ENCODE peak calls at places on chromosomes 12 and 14, in five cellular contexts. L is NCI-H1436; F is activated T-helper 1 cell treated with Interleukin-2 at 50 U/mL for 16 hours; J is mesothelial cell of epicardium; N is stimulated activated CD8-positive, alpha-beta memory T cell treated with anti-CD3 and anti-CD28 coated beads, Interleukin-12 subunit alpha, Interleukin-12 subunit beta, amount 100 ng/mL, for 4 hours. K is an unnamed sample.

GRCh38 chr14:100030441-100031153 is 34.6 kb upstream of the EVL start:
- DNase-seq in L (no peak), F (no peak), J (no peak), N (no peak), K (no peak)

GRCh38 chr12:130649101-130649571 is 67.0 kb downstream of the RIMBP2 start:
- DNase-seq in L (no peak), F (no peak), J (no peak), N (no peak), K (no peak)

GRCh38 chr12:108080363-108080762 is 48.7 kb upstream of the WSCD2 start:
- DNase-seq in L (no peak), F (no peak), J (no peak), N (no peak), K (no peak)

GRCh38 chr12:65781681-65782269 is 42.5 kb upstream of the HMGA2 start:
- DNase-seq in L (no peak), F (no peak), J (no peak), N (no peak), K (no peak)

GRCh38 chr12:54292083-54292930 is 8.5 kb downstream of the NFE2 start:
- DNase-seq in L (no peak), F (no peak), J (no peak), N (no peak), K (no peak)

GRCh38 chr12:114729731-114730130 is 45.8 kb upstream of the TBX3 start:
- DNase-seq in L (no peak), F (no peak), J (no peak), N (no peak), K (no peak)

GRCh38 chr14:63375772-63376171 is 57.0 kb upstream of the GPHB5 start:
- DNase-seq in L (no peak), F (no peak), J (no peak), N (no peak), K (no peak)

GRCh38 chr12:54159140-54159539 is 29.6 kb downstream of the SMUG1 start:
- DNase-seq in L (peak), F (no peak), J (peak), N (no peak), K (peak)

GRCh38 chr14:61420326-61420725 is 98.9 kb downstream of the PRKCH start:
- DNase-seq in L (no peak), F (peak), J (no peak), N (peak), K (no peak)

GRCh38 chr12:132285991-132286681 is 43.3 kb downstream of the GALNT9 start:
- DNase-seq in L (no peak), F (no peak), J (peak), N (no peak), K (no peak)

GRCh38 chr14:80434574-80435321 is 223.4 kb upstream of the DIO2 start:
- DNase-seq in L (no peak), F (no peak), J (no peak), N (no peak), K (no peak)

GRCh38 chr14:63544641-63545234 is 1.6 kb upstream of the PPP2R5E start:
- DNase-seq in L (no peak), F (no peak), J (no peak), N (no peak), K (no peak)

GRCh38 chr12:28178775-28179174 is 11.5 kb upstream of the CCDC91 start:
- DNase-seq in L (no peak), F (no peak), J (no peak), N (no peak), K (no peak)

GRCh38 chr14:20477211-20477876 is 8.1 kb downstream of the PNP start:
- DNase-seq in L (no peak), F (no peak), J (no peak), N (no peak), K (no peak)

GRCh38 chr12:108457006-108457733 is 57.9 kb upstream of the FICD start:
- DNase-seq in L (peak), F (no peak), J (no peak), N (no peak), K (peak)

GRCh38 chr12:6235499-6235898 is 35.3 kb downstream of the CD9 start:
- DNase-seq in L (no peak), F (no peak), J (no peak), N (no peak), K (no peak)

GRCh38 chr12:46050805-46051204 is 60.4 kb upstream of the SCAF11 start:
- DNase-seq in L (no peak), F (no peak), J (no peak), N (no peak), K (no peak)

GRCh38 chr12:40105515-40106201 is at the start of gene SLC2A13:
- DNase-seq in L (peak), F (peak), J (peak), N (peak), K (peak)

GRCh38 chr12:116123511-116124258 is 153.8 kb downstream of the MED13L start:
- DNase-seq in L (peak), F (no peak), J (no peak), N (no peak), K (no peak)

GRCh38 chr12:119308743-119309456 is 25.6 kb upstream of the CCDC60 start:
- DNase-seq in L (peak), F (no peak), J (no peak), N (no peak), K (no peak)

GRCh38 chr12:5451251-5451650 is 19.3 kb downstream of the NTF3 start:
- DNase-seq in L (no peak), F (no peak), J (no peak), N (no peak), K (no peak)

GRCh38 chr12:89343127-89343526 is 9.2 kb downstream of the DUSP6 start:
- DNase-seq in L (no peak), F (no peak), J (no peak), N (no peak), K (no peak)

GRCh38 chr12:9947674-9948073 is 15.5 kb upstream of the CLEC2A start:
- DNase-seq in L (no peak), F (no peak), J (no peak), N (no peak), K (no peak)

GRCh38 chr12:24820872-24821271 is 128.0 kb downstream of the BCAT1 start:
- DNase-seq in L (no peak), F (no peak), J (no peak), N (no peak), K (no peak)

GRCh38 chr12:9708853-9709252 is 24.0 kb downstream of the CLECL1 start:
- DNase-seq in L (no peak), F (no peak), J (no peak), N (no peak), K (no peak)

GRCh38 chr14:69483765-69484443 is 624 bp upstream of the PLEKHD1 start:
- DNase-seq in L (no peak), F (no peak), J (no peak), N (no peak), K (peak)

GRCh38 chr12:53808023-53808705 is 56.4 kb upstream of the CISTR start:
- DNase-seq in L (no peak), F (no peak), J (no peak), N (no peak), K (no peak)

K was measured in progenitor cell of endocrine pancreas.